ENCODE peak calls at places on chromosomes 1 and 21, in four cellular contexts. V is astrocyte, K is foreskin keratinocyte, W is SK-N-SH. L is an unnamed sample.
A peak's percentile ranks its signal among the peaks of the same experiment; 100 is the strongest.

GRCh38 chr1:46487818-46488218 is 1.8 kb upstream of the DMBX1 start:
- DNase-seq in V (no peak), K (no peak), W (no peak), L (no peak)

GRCh38 chr1:94641990-94642389 is 100.4 kb upstream of the F3 start:
- DNase-seq in V (peak; percentile 48), K (peak; percentile 69), W (no peak), L (no peak)

GRCh38 chr1:115828101-115829022 is 12.6 kb downstream of the NHLH2 start:
- DNase-seq in K (no peak), V (no peak), W (peak; percentile 83), L (no peak)

GRCh38 chr1:151720974-151721787 is at the start of gene RIIAD1:
- DNase-seq in W (peak; percentile 93), K (no peak), V (no peak), L (peak; percentile 42)

GRCh38 chr1:53589043-53589887 is 130.1 kb downstream of the DMRTB1 start:
- DNase-seq in V (no peak), W (peak; percentile 39), K (no peak), L (no peak)

GRCh38 chr1:61082336-61083013 is at the start of gene NFIA:
- DNase-seq in V (no peak), W (peak; percentile 81), K (no peak), L (peak; percentile 66)

GRCh38 chr21:44736291-44737004 is 25.1 kb upstream of the TSPEAR start:
- DNase-seq in V (no peak), K (no peak), W (no peak), L (peak; percentile 73)

GRCh38 chr21:34200288-34200905 is 127.0 kb downstream of the MRPS6 start:
- DNase-seq in W (no peak), K (no peak), V (no peak), L (no peak)

GRCh38 chr1:59375321-59376220 is 78.7 kb downstream of the FGGY start:
- DNase-seq in K (peak; percentile 99), V (peak; percentile 100), W (no peak), L (peak; percentile 93)

GRCh38 chr1:241391926-241392710 is 35.1 kb upstream of the RGS7 start:
- DNase-seq in V (no peak), W (no peak), K (no peak), L (no peak)

GRCh38 chr1:158112994-158113758 is 67.5 kb upstream of the CD1D start:
- DNase-seq in V (no peak), K (no peak), W (peak; percentile 59), L (peak; percentile 49)

GRCh38 chr1:111364690-111365089 is 62.8 kb downstream of the OVGP1 start:
- DNase-seq in V (no peak), W (no peak), K (no peak), L (no peak)

GRCh38 chr1:24908591-24909259 is 21.4 kb downstream of the RUNX3 start:
- DNase-seq in K (no peak), V (no peak), W (no peak), L (no peak)

GRCh38 chr21:32392299-32392879 is 423 bp downstream of the URB1 start:
- DNase-seq in K (no peak), W (no peak), V (no peak), L (no peak)

GRCh38 chr1:244214009-244214967 is 163.2 kb downstream of the ZBTB18 start:
- DNase-seq in V (peak; percentile 99), W (peak; percentile 55), K (no peak), L (peak; percentile 88)

GRCh38 chr1:200867018-200867811 is 5.6 kb upstream of the GPR25 start:
- DNase-seq in V (peak; percentile 14), W (no peak), K (no peak), L (no peak)

GRCh38 chr1:226568077-226568831 is 19.7 kb downstream of the STUM start:
- DNase-seq in V (no peak), W (peak; percentile 62), K (no peak), L (no peak)

GRCh38 chr1:238252033-238252802 is 361.5 kb upstream of the ZP4 start:
- DNase-seq in W (peak; percentile 41), V (peak; percentile 43), K (no peak), L (peak; percentile 46)

GRCh38 chr1:25952851-25953401 is 44.9 kb downstream of the PAFAH2 start:
- DNase-seq in K (no peak), V (peak; percentile 34), W (peak; percentile 46), L (no peak)

GRCh38 chr1:184889902-184890301 is 84.4 kb downstream of the NIBAN1 start:
- DNase-seq in V (no peak), W (no peak), K (no peak), L (no peak)

GRCh38 chr1:152000989-152001630 is 7.5 kb upstream of the S100A10 start:
- DNase-seq in V (no peak), W (no peak), K (no peak), L (peak; percentile 68)

GRCh38 chr21:9737871-9738520 is 783.4 kb upstream of the TPTE start:
- DNase-seq in V (no peak), K (no peak), W (no peak), L (no peak)

GRCh38 chr1:228178737-228179720 is 13.4 kb downstream of the IBA57 start:
- DNase-seq in K (no peak), W (peak; percentile 78), V (no peak), L (no peak)

GRCh38 chr1:173508541-173508940 is 31.4 kb downstream of the PRDX6 start:
- DNase-seq in K (no peak), W (no peak), V (no peak), L (no peak)

GRCh38 chr21:32256873-32257620 is 21.8 kb downstream of the MIS18A start:
- DNase-seq in V (peak; percentile 85), W (peak; percentile 85), K (peak; percentile 26), L (peak; percentile 67)

GRCh38 chr1:180157108-180157507 is 2.4 kb downstream of the QSOX1 start:
- DNase-seq in V (peak; percentile 61), W (no peak), K (no peak), L (no peak)

GRCh38 chr1:3910769-3911520 is 10.9 kb upstream of the C1orf174 start:
- DNase-seq in W (peak; percentile 91), K (no peak), V (no peak), L (peak; percentile 80)

GRCh38 chr1:189970331-189971230 is 507.1 kb downstream of the BRINP3 start:
- DNase-seq in K (no peak), V (peak; percentile 8), W (no peak), L (no peak)

GRCh38 chr1:231691618-231692259 is 65.1 kb downstream of the DISC1 start:
- DNase-seq in W (peak; percentile 56), V (peak; percentile 41), K (no peak), L (peak; percentile 23)

GRCh38 chr1:107965112-107965991 is at the start of gene VAV3:
- DNase-seq in K (peak; percentile 15), W (peak; percentile 90), V (peak; percentile 37), L (peak; percentile 42)

GRCh38 chr1:6112690-6113005 is 67.0 kb downstream of the KCNAB2 start:
- DNase-seq in K (no peak), W (no peak), V (no peak), L (no peak)

GRCh38 chr1:203534526-203534925 is 40.6 kb downstream of the OPTC start:
- DNase-seq in K (peak; percentile 91), W (no peak), V (peak; percentile 95), L (peak; percentile 86)

GRCh38 chr1:25253911-25254310 is 6.7 kb upstream of the RSRP1 start:
- DNase-seq in W (no peak), K (no peak), V (peak; percentile 58), L (no peak)

DNA sequence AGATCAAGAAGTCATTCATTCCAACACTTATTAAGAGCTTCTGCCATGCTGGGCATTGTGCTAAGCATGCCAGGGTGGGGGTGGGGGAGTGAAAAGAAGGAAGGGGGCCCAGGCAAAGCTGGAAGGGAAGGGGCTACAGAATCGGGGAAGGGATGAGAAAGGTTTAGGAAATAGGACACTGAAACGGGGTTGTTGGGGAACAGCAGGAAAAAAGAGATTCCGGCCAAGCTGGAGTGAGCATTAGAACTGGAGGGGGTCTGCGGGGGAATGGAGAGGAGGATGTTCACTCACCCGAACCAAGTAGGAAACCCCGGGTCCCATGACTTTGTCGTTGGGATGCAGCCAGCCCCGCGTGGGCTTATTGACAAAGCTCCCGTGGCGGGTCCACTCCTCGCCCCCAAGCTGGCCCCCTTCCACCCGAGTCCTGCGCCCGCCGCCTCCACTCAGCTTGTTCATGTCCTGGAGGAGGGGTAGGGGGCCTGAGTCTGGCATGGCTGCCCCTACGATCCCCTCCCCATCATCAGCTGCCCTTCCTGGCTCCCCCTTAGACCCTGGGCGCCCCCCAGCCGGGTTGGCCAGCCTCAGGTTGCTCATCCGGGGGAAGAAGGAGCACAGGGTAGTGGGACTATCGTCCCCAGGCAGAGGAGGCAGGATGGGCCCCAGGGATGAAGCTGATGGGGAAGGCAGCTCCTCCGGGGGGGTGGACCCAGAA is 650 bp downstream of the SHC1 start:
- DNase-seq in V (no peak), W (no peak), K (no peak), L (no peak)
- H3K27ac ChIP-seq in V (peak overlapping the region; percentile 99), W (peak overlapping the region; percentile 97), K (peak overlapping the region; percentile 80), L (peak overlapping the region; percentile 100)

GRCh38 chr21:31103571-31104265 is 65.4 kb upstream of the KRTAP19-8 start:
- DNase-seq in W (no peak), V (no peak), K (no peak), L (no peak)

GRCh38 chr21:31110430-31110829 is 72.2 kb upstream of the KRTAP19-8 start:
- DNase-seq in W (no peak), V (no peak), K (no peak), L (no peak)

GRCh38 chr21:31108969-31109368 is 70.7 kb upstream of the KRTAP19-8 start:
- DNase-seq in K (no peak), W (peak; percentile 49), V (no peak), L (no peak)

GRCh38 chr21:31107871-31108270 is 69.6 kb upstream of the KRTAP19-8 start:
- DNase-seq in W (no peak), K (no peak), V (no peak), L (no peak)

DNA sequence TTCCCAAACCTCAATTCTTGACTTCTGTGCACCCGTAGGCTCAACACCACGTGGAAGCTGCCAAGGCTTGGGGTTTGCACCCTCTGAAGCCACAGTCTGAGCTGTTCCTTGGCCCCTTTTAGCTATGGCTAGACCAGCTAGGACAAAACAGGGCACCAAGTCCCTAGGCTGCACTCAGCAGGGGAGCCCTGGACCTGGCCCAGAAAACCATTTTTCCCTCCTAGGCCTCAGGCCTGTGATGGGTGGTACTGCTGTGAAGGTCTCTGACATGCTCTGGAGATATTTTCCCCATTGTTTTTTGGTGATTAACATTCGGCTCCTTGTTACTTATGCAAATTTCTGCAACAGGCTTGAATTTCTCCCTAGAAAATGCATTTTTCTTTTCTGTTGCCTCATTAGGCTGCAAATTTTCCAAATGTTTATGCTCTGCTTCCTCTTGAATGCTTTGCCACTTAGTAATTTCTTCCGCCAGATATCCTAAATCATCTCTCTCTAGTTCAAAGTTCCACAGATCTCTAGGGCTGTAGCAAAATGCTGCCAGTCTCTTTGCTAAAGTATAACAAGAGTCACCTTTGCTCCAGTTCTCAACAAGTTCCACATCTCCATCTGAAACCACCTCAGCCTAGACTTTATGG is 69.0 kb upstream of the KRTAP19-8 start:
- DNase-seq in K (no peak), V (no peak), W (no peak), L (no peak)
- H3K27ac ChIP-seq in K (no peak overlapping the region), V (no peak overlapping the region), W (no peak overlapping the region), L (no peak overlapping the region)

GRCh38 chr21:25967566-25968438 is 202.8 kb downstream of the APP start:
- DNase-seq in K (peak; percentile 40), V (peak; percentile 11), W (no peak), L (no peak)
- H3K27ac ChIP-seq in K (peak overlapping the region; percentile 72), V (no peak overlapping the region), W (peak overlapping the region; percentile 44), L (peak overlapping the region; percentile 44)

GRCh38 chr1:220182656-220183055 is 88.7 kb downstream of the IARS2 start:
- DNase-seq in K (no peak), V (peak; percentile 12), W (no peak), L (no peak)

GRCh38 chr1:220186752-220187151 is 85.5 kb downstream of the RAB3GAP2 start:
- DNase-seq in W (no peak), V (no peak), K (no peak), L (no peak)

GRCh38 chr1:220176540-220176939 is 82.6 kb downstream of the IARS2 start:
- DNase-seq in K (no peak), V (no peak), W (no peak), L (no peak)

GRCh38 chr1:220184503-220184902 is 87.8 kb downstream of the RAB3GAP2 start:
- DNase-seq in V (peak; percentile 12), K (no peak), W (no peak), L (no peak)

GRCh38 chr1:220182081-220182480 is 88.1 kb downstream of the IARS2 start:
- DNase-seq in V (no peak), K (no peak), W (no peak), L (no peak)
- H3K27ac ChIP-seq in V (peak overlapping the region; percentile 56), K (no peak overlapping the region), W (no peak overlapping the region), L (no peak overlapping the region)